ENCODE peak calls at places on chromosomes 4 and X, in eight cellular contexts. B, P, T, Q, N, O, W and U are unnamed samples.

GRCh38 chr4:8468746-8469535 is 28.4 kb downstream of the TRMT44 start:
- DNase-seq in B (peak), P (peak), T (peak), Q (peak), N (peak), O (peak), W (peak), U (no peak)

GRCh38 chrX:11970935-11971334 is 167.3 kb upstream of the FRMPD4 start:
- DNase-seq in B (no peak), P (peak), T (no peak), Q (peak), N (no peak), O (no peak), W (no peak), U (no peak)

GRCh38 chrX:30275498-30275897 is 28.6 kb downstream of the MAGEB1 start:
- DNase-seq in B (no peak), P (peak), T (no peak), Q (peak), N (no peak), O (no peak), W (no peak), U (no peak)

GRCh38 chr4:4569036-4569435 is 27.2 kb upstream of the STX18 start:
- DNase-seq in B (no peak), P (peak), T (no peak), Q (no peak), N (no peak), O (no peak), W (no peak), U (no peak)

GRCh38 chr4:118752551-118752950 is 67.4 kb downstream of the METTL14 start:
- DNase-seq in B (no peak), P (peak), T (no peak), Q (no peak), N (no peak), O (no peak), W (no peak), U (no peak)

GRCh38 chr4:47221721-47222120 is 190.4 kb downstream of the GABRB1 start:
- DNase-seq in B (no peak), P (peak), T (no peak), Q (peak), N (no peak), O (no peak), W (no peak), U (no peak)

GRCh38 chrX:39843318-39843717 is 254.4 kb downstream of the BCOR start:
- DNase-seq in B (no peak), P (no peak), T (no peak), Q (no peak), N (no peak), O (no peak), W (no peak), U (no peak)

GRCh38 chr4:185127021-185127925 is 15.8 kb upstream of the SLC25A4 start:
- DNase-seq in B (peak), P (peak), T (peak), Q (no peak), N (peak), O (no peak), W (peak), U (no peak)

GRCh38 chrX:56089376-56089775 is 142.8 kb upstream of the KLF8 start:
- DNase-seq in B (no peak), P (no peak), T (no peak), Q (no peak), N (no peak), O (no peak), W (no peak), U (no peak)

GRCh38 chr4:43251760-43252317 is 359.3 kb downstream of the GRXCR1 start:
- DNase-seq in B (no peak), P (peak), T (no peak), Q (peak), N (no peak), O (no peak), W (no peak), U (no peak)

GRCh38 chr4:138049350-138049749 is 192.8 kb downstream of the SLC7A11 start:
- DNase-seq in B (no peak), P (no peak), T (no peak), Q (no peak), N (no peak), O (no peak), W (no peak), U (no peak)

GRCh38 chrX:124347242-124347641 is 879 bp downstream of the SH2D1A start:
- DNase-seq in B (no peak), P (no peak), T (no peak), Q (no peak), N (no peak), O (no peak), W (no peak), U (no peak)

GRCh38 chr4:80336582-80336981 is 1.1 kb downstream of the CFAP299 start:
- DNase-seq in B (peak), P (peak), T (peak), Q (peak), N (no peak), O (no peak), W (no peak), U (no peak)

GRCh38 chr4:7124643-7125442 is 57.0 kb upstream of the GRPEL1 start:
- DNase-seq in B (peak), P (peak), T (peak), Q (peak), N (peak), O (no peak), W (no peak), U (no peak)

GRCh38 chr4:146132445-146132844 is 43.1 kb upstream of the LSM6 start:
- DNase-seq in B (no peak), P (peak), T (no peak), Q (no peak), N (no peak), O (no peak), W (no peak), U (no peak)

GRCh38 chr4:31442236-31442635 is 722.1 kb downstream of the PCDH7 start:
- DNase-seq in B (no peak), P (no peak), T (no peak), Q (no peak), N (no peak), O (no peak), W (no peak), U (no peak)

GRCh38 chr4:92303621-92304027 is at the start of gene GRID2:
- DNase-seq in B (peak), P (peak), T (peak), Q (peak), N (no peak), O (no peak), W (no peak), U (no peak)

GRCh38 chrX:130829526-130830515 is 73.2 kb downstream of the ENOX2 start:
- DNase-seq in B (no peak), P (no peak), T (peak), Q (no peak), N (no peak), O (no peak), W (no peak), U (no peak)

GRCh38 chrX:47361538-47362511 is 8.6 kb upstream of the ZNF157 start:
- DNase-seq in B (peak), P (peak), T (peak), Q (peak), N (peak), O (peak), W (peak), U (no peak)

GRCh38 chrX:121010218-121010617 is 24.7 kb upstream of the CT47A1 start:
- DNase-seq in B (no peak), P (peak), T (no peak), Q (no peak), N (no peak), O (no peak), W (no peak), U (no peak)

GRCh38 chr4:109365944-109366343 is 63.5 kb upstream of the COL25A1 start:
- DNase-seq in B (no peak), P (no peak), T (no peak), Q (no peak), N (no peak), O (no peak), W (no peak), U (no peak)

GRCh38 chr4:16915956-16916355 is 17.5 kb upstream of the LDB2 start:
- DNase-seq in B (no peak), P (no peak), T (no peak), Q (no peak), N (no peak), O (no peak), W (no peak), U (no peak)

GRCh38 chr4:107034091-107034698 is 1.9 kb downstream of the DKK2 start:
- DNase-seq in B (peak), P (peak), T (peak), Q (no peak), N (peak), O (no peak), W (no peak), U (no peak)

DNA sequence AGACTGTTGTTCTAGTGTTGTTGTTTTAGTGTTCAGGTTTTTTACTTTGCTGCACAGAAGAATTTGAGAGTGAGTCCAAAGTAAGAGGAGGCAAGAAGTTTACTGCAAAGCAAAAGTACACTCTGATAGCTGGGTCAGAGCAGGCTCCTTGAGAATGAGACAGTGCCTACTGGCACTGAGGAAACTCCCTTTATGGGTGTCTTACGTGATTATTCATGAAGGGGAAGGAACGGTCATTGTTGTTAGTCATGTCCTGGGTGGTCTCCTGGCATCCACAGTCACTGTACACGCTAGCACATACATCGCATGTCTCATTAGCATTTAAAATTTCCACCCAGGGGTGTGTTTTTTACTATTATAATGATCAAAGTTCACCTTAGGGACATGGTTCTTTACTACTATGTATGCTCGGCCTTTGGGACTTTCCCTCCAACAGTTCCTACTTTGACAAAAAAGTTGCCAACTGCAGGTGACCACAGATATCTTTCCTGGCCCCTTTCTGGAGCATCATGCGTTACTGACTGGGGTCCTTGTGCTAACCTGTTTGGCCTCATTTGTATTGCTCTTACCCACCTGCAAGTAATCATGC is 688.9 kb upstream of the AMOT start:
- DNase-seq in B (no peak), P (no peak), T (no peak), Q (no peak), N (no peak), O (no peak), W (no peak), U (no peak)
- H3K27ac ChIP-seq in B (no peak), P (no peak), T (no peak), Q (no peak), N (no peak), O (no peak), W (no peak), U (no peak)

DNA sequence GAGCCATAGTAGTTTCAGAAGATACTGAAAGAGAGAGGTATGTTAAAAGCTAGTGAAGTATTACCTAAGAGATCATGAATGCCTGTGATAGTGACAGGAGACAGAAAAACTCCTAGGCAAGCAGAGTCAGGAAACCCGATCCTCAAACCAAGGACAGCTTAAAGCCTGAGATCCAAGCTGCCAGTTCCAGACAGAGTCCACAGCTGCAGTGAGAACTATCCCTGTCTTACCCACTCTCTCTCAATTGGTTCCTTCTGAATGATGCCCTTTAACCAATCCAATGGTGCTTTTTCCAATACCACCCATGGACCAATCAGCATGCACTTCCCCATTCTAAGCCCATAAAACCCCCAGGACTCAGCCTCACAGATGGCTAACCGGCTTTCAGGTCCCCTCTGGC is 90.4 kb upstream of the PCDH10 start:
- DNase-seq in B (no peak), P (no peak), T (no peak), Q (no peak), N (no peak), O (no peak), W (no peak), U (no peak)
- H3K27ac ChIP-seq in B (no peak), P (no peak), T (no peak), Q (no peak), N (no peak), O (no peak), W (no peak), U (no peak)

GRCh38 chr4:2930821-2931764 is 32.1 kb downstream of the NOP14 start:
- DNase-seq in B (no peak), P (no peak), T (no peak), Q (no peak), N (no peak), O (no peak), W (no peak), U (no peak)
- H3K27ac ChIP-seq in B (no peak), P (no peak), T (peak), Q (no peak), N (peak), O (peak), W (peak), U (peak)

GRCh38 chr4:37890501-37891220 is at the start of gene TBC1D1:
- DNase-seq in B (peak), P (peak), T (peak), Q (no peak), N (peak), O (peak), W (peak), U (peak)
- H3K27ac ChIP-seq in B (peak), P (no peak), T (peak), Q (no peak), N (peak), O (peak), W (peak), U (peak)

GRCh38 chrX:24027086-24027485 is at the start of gene KLHL15:
- DNase-seq in B (no peak), P (no peak), T (no peak), Q (no peak), N (no peak), O (no peak), W (no peak), U (no peak)

GRCh38 chrX:24025741-24026402 is 1.1 kb downstream of the KLHL15 start:
- DNase-seq in B (no peak), P (peak), T (no peak), Q (peak), N (no peak), O (no peak), W (no peak), U (no peak)

GRCh38 chrX:24024819-24025740 is 1.9 kb downstream of the KLHL15 start:
- DNase-seq in B (peak), P (peak), T (peak), Q (peak), N (peak), O (peak), W (peak), U (peak)

GRCh38 chrX:24027985-24028384 is 999 bp upstream of the KLHL15 start:
- DNase-seq in B (no peak), P (no peak), T (no peak), Q (no peak), N (no peak), O (no peak), W (no peak), U (no peak)

GRCh38 chrX:24026403-24026801 is 584 bp downstream of the KLHL15 start:
- DNase-seq in B (no peak), P (peak), T (no peak), Q (no peak), N (no peak), O (no peak), W (no peak), U (no peak)
- H3K27ac ChIP-seq in B (no peak), P (peak), T (no peak), Q (peak), N (peak), O (peak), W (peak), U (peak)

GRCh38 chr4:158965208-158965607 is 137.7 kb upstream of the RAPGEF2 start:
- DNase-seq in B (no peak), P (no peak), T (no peak), Q (no peak), N (no peak), O (no peak), W (no peak), U (no peak)

GRCh38 chr4:158964728-158965124 is 138.2 kb upstream of the RAPGEF2 start:
- DNase-seq in B (no peak), P (no peak), T (no peak), Q (no peak), N (no peak), O (no peak), W (no peak), U (no peak)

GRCh38 chr4:158964114-158964727 is 138.7 kb upstream of the RAPGEF2 start:
- DNase-seq in B (no peak), P (no peak), T (no peak), Q (no peak), N (no peak), O (no peak), W (no peak), U (no peak)

GRCh38 chr4:158958489-158959270 is 144.2 kb upstream of the RAPGEF2 start:
- DNase-seq in B (no peak), P (peak), T (no peak), Q (peak), N (no peak), O (no peak), W (no peak), U (no peak)

DNA sequence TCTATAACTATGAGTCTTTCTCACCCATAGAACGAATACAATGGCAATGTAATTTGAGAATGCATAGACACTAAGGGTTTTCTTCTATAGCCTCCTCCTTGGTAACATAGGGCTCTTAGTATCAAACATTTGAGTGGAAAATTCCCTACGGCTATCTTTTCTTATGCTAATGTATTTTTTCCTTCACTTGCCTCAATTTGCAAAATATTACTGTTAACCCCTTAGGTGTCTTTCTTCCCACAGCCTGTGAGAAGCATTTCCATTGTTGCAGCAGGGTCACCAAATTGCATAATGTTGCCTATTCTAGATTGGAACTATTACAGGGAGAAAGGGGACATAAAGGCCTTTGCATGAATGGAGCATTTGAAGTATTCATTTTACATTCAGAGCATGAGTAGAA is 140.5 kb upstream of the RAPGEF2 start:
- DNase-seq in B (no peak), P (no peak), T (no peak), Q (no peak), N (no peak), O (no peak), W (no peak), U (no peak)
- H3K27ac ChIP-seq in B (no peak), P (no peak), T (no peak), Q (no peak), N (no peak), O (no peak), W (no peak), U (no peak)

DNA sequence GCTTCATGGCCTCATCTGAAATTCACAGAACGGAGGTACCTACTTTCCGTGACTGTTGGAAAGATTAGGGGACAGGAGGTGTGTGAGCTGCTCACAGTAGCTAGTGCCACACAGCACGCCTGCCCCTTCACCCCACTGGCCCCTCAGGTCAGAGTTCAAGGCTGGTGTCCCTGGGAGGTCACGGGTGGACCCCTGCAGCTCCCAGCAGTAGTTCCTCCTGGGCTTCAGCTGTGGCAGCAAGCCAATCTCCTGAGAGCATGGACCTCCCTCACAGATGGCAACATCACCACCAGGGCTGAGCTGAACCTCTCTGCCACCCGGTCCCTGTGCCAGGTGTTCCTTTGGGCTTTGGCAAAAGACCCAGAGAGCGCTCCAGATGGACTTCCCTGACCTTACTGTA is 1.8 kb downstream of the IDH3G start:
- DNase-seq in B (no peak), P (no peak), T (no peak), Q (no peak), N (no peak), O (no peak), W (no peak), U (no peak)
- H3K27ac ChIP-seq in B (no peak), P (no peak), T (no peak), Q (no peak), N (no peak), O (no peak), W (no peak), U (no peak)

DNA sequence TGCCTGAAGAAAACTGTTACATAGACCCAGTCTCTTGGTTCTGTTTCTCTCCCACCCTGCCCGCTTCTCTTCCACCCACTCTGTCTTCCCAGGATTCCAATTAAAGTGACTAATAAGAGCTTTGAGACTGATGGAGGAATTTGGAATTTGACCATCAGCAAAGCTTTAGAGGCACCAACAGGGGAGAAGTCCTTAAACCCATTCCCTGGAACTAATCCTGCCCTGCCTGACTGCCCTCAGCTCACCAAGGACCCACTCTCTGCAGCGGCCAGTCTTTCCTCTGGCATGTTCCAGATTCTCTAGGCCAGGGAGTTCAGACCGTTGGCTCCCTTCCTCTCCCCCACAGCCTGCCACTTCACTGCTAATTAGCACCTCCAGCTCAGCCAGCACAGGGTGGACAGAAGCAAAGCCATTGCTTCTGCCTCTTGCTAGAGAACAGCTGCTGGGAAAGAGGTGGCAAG is 23.9 kb downstream of the SCD5 start:
- DNase-seq in B (no peak), P (peak), T (peak), Q (peak), N (no peak), O (no peak), W (no peak), U (no peak)
- H3K27ac ChIP-seq in B (no peak), P (peak), T (no peak), Q (no peak), N (no peak), O (no peak), W (no peak), U (no peak)

GRCh38 chr4:53598901-53599300 is 7.6 kb upstream of the LNX1 start:
- DNase-seq in B (no peak), P (no peak), T (no peak), Q (no peak), N (no peak), O (no peak), W (no peak), U (no peak)
- H3K27ac ChIP-seq in B (no peak), P (no peak), T (no peak), Q (no peak), N (no peak), O (no peak), W (no peak), U (no peak)